ENCODE peak calls at places on chromosomes 4 and X, in seven cellular contexts. One of them, this sample, is unnamed.

GRCh38 chr4:153479118-153479517 is 13.0 kb downstream of the TMEM131L start:
- DNase-seq in MM.1S: no peak
- DNase-seq in mesendoderm: no peak
- DNase-seq in GM23248: no peak
- DNase-seq in astrocyte: no peak
- DNase-seq in fibroblast of lung: peak
- DNase-seq in colonic mucosa: no peak
- DNase-seq in this sample: peak

GRCh38 chr4:15034071-15034764 is 31.9 kb downstream of the CPEB2 start:
- DNase-seq in MM.1S: no peak
- DNase-seq in mesendoderm: no peak
- DNase-seq in GM23248: peak
- DNase-seq in astrocyte: peak
- DNase-seq in fibroblast of lung: no peak
- DNase-seq in colonic mucosa: no peak
- DNase-seq in this sample: peak

GRCh38 chrX:17553451-17553850 is 178.5 kb downstream of the NHS start:
- DNase-seq in MM.1S: no peak
- DNase-seq in mesendoderm: peak
- DNase-seq in GM23248: peak
- DNase-seq in astrocyte: peak
- DNase-seq in fibroblast of lung: peak
- DNase-seq in colonic mucosa: peak
- DNase-seq in this sample: peak

GRCh38 chr4:8761167-8761823 is 110.3 kb downstream of the HMX1 start:
- DNase-seq in MM.1S: no peak
- DNase-seq in mesendoderm: no peak
- DNase-seq in GM23248: no peak
- DNase-seq in astrocyte: no peak
- DNase-seq in fibroblast of lung: no peak
- DNase-seq in colonic mucosa: no peak
- DNase-seq in this sample: no peak

GRCh38 chr4:70709551-70710080 is 12.1 kb upstream of the RUFY3 start:
- DNase-seq in MM.1S: no peak
- DNase-seq in mesendoderm: no peak
- DNase-seq in GM23248: no peak
- DNase-seq in astrocyte: peak
- DNase-seq in fibroblast of lung: no peak
- DNase-seq in colonic mucosa: no peak
- DNase-seq in this sample: no peak

GRCh38 chr4:82360298-82361177 is 13.3 kb downstream of the HNRNPD start:
- DNase-seq in MM.1S: peak
- DNase-seq in mesendoderm: peak
- DNase-seq in GM23248: peak
- DNase-seq in astrocyte: peak
- DNase-seq in fibroblast of lung: peak
- DNase-seq in colonic mucosa: no peak
- DNase-seq in this sample: peak

GRCh38 chr4:177367336-177367735 is 57.7 kb downstream of the NEIL3 start:
- DNase-seq in MM.1S: no peak
- DNase-seq in mesendoderm: peak
- DNase-seq in GM23248: peak
- DNase-seq in astrocyte: peak
- DNase-seq in fibroblast of lung: no peak
- DNase-seq in colonic mucosa: no peak
- DNase-seq in this sample: no peak

GRCh38 chrX:120361906-120362305 is at the start of gene ATP1B4:
- DNase-seq in MM.1S: no peak
- DNase-seq in mesendoderm: no peak
- DNase-seq in GM23248: no peak
- DNase-seq in astrocyte: no peak
- DNase-seq in fibroblast of lung: no peak
- DNase-seq in colonic mucosa: no peak
- DNase-seq in this sample: no peak

GRCh38 chr4:46432923-46433322 is 43.0 kb upstream of the GABRA2 start:
- DNase-seq in MM.1S: no peak
- DNase-seq in mesendoderm: peak
- DNase-seq in GM23248: peak
- DNase-seq in astrocyte: no peak
- DNase-seq in fibroblast of lung: peak
- DNase-seq in colonic mucosa: no peak
- DNase-seq in this sample: no peak

GRCh38 chr4:113823291-113823659 is 61.7 kb upstream of the CAMK2D start:
- DNase-seq in MM.1S: peak
- DNase-seq in mesendoderm: no peak
- DNase-seq in GM23248: no peak
- DNase-seq in astrocyte: peak
- DNase-seq in fibroblast of lung: no peak
- DNase-seq in colonic mucosa: no peak
- DNase-seq in this sample: peak

GRCh38 chr4:184281231-184282139 is 63.8 kb upstream of the ENPP6 start:
- DNase-seq in MM.1S: peak
- DNase-seq in mesendoderm: no peak
- DNase-seq in GM23248: no peak
- DNase-seq in astrocyte: no peak
- DNase-seq in fibroblast of lung: no peak
- DNase-seq in colonic mucosa: no peak
- DNase-seq in this sample: no peak

GRCh38 chr4:93771640-93772411 is 56.7 kb upstream of the ATOH1 start:
- DNase-seq in MM.1S: no peak
- DNase-seq in mesendoderm: no peak
- DNase-seq in GM23248: no peak
- DNase-seq in astrocyte: no peak
- DNase-seq in fibroblast of lung: peak
- DNase-seq in colonic mucosa: peak
- DNase-seq in this sample: no peak

GRCh38 chr4:25310825-25311210 is 1.8 kb upstream of the ZCCHC4 start:
- DNase-seq in MM.1S: peak
- DNase-seq in mesendoderm: no peak
- DNase-seq in GM23248: no peak
- DNase-seq in astrocyte: no peak
- DNase-seq in fibroblast of lung: no peak
- DNase-seq in colonic mucosa: no peak
- DNase-seq in this sample: no peak
- H3K9ac ChIP-seq in MM.1S: peak
- H3K9ac ChIP-seq in mesendoderm: no peak
- H3K9ac ChIP-seq in GM23248: no peak
- H3K9ac ChIP-seq in astrocyte: no peak
- H3K9ac ChIP-seq in fibroblast of lung: no peak
- H3K9ac ChIP-seq in colonic mucosa: no peak
- H3K9ac ChIP-seq in this sample: no peak

GRCh38 chr4:39450618-39451017 is 8.1 kb downstream of the RPL9 start:
- DNase-seq in MM.1S: no peak
- DNase-seq in mesendoderm: no peak
- DNase-seq in GM23248: no peak
- DNase-seq in astrocyte: no peak
- DNase-seq in fibroblast of lung: no peak
- DNase-seq in colonic mucosa: no peak
- DNase-seq in this sample: no peak

GRCh38 chr4:39446842-39447573 is 11.7 kb downstream of the RPL9 start:
- DNase-seq in MM.1S: no peak
- DNase-seq in mesendoderm: peak
- DNase-seq in GM23248: peak
- DNase-seq in astrocyte: peak
- DNase-seq in fibroblast of lung: peak
- DNase-seq in colonic mucosa: peak
- DNase-seq in this sample: peak

GRCh38 chr4:39441593-39441992 is 17.1 kb downstream of the RPL9 start:
- DNase-seq in MM.1S: no peak
- DNase-seq in mesendoderm: no peak
- DNase-seq in GM23248: no peak
- DNase-seq in astrocyte: no peak
- DNase-seq in fibroblast of lung: no peak
- DNase-seq in colonic mucosa: no peak
- DNase-seq in this sample: no peak

GRCh38 chr4:39442910-39443480 is 15.7 kb downstream of the RPL9 start:
- DNase-seq in MM.1S: no peak
- DNase-seq in mesendoderm: no peak
- DNase-seq in GM23248: no peak
- DNase-seq in astrocyte: no peak
- DNase-seq in fibroblast of lung: no peak
- DNase-seq in colonic mucosa: no peak
- DNase-seq in this sample: no peak

DNA sequence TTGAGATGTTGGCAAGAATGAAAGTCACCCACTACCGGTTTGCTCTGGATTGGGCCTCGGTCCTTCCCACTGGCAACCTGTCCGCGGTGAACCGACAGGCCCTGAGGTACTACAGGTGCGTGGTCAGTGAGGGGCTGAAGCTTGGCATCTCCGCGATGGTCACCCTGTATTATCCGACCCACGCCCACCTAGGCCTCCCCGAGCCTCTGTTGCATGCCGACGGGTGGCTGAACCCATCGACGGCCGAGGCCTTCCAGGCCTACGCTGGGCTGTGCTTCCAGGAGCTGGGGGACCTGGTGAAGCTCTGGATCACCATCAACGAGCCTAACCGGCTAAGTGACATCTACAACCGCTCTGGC is 12.3 kb downstream of the RPL9 start:
- DNase-seq in MM.1S: no peak
- DNase-seq in mesendoderm: no peak
- DNase-seq in GM23248: no peak
- DNase-seq in astrocyte: no peak
- DNase-seq in fibroblast of lung: no peak
- DNase-seq in colonic mucosa: no peak
- DNase-seq in this sample: no peak
- H3K4me3 ChIP-seq in MM.1S: no peak
- H3K4me3 ChIP-seq in mesendoderm: no peak
- H3K4me3 ChIP-seq in GM23248: no peak
- H3K4me3 ChIP-seq in astrocyte: no peak
- H3K4me3 ChIP-seq in fibroblast of lung: no peak
- H3K4me3 ChIP-seq in colonic mucosa: peak
- H3K4me3 ChIP-seq in this sample: peak

DNA sequence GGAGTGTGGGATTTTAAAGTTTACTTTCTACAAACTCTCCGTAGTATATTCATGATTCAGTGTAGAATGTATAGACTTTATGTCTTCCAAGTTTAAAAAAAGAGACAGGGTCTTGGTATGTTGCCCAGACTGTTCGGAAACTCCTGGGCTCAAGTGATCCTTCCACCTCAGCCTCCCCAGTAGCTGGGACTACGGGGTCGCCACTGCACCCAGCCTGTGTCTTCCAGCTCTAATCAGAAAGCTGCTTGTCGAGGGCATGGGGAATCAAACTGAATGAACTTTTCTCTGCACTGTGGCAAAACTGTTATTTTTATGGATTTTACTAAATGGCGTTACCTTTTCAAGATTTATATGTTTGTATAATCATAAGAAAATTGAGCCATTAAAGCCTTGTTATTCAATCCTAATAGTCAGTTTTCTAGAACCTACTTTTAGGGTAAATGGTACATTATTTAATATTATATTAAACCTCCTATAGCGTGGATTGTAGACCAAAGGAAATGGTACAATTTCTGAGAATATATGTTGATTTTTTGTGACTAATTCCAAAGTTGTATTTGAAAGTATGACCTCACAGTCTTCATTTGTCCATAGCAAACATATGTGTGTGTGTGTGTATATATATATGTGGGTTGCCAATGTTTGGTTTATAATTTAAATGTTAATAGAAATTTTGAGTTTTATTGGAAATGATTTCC is 1.1 kb downstream of the BLOC1S4 start:
- DNase-seq in MM.1S: no peak
- DNase-seq in mesendoderm: no peak
- DNase-seq in GM23248: peak
- DNase-seq in astrocyte: no peak
- DNase-seq in fibroblast of lung: no peak
- DNase-seq in colonic mucosa: no peak
- DNase-seq in this sample: peak
- H3K9ac ChIP-seq in MM.1S: peak
- H3K9ac ChIP-seq in mesendoderm: peak
- H3K9ac ChIP-seq in GM23248: peak
- H3K9ac ChIP-seq in astrocyte: peak
- H3K9ac ChIP-seq in fibroblast of lung: peak
- H3K9ac ChIP-seq in colonic mucosa: peak
- H3K9ac ChIP-seq in this sample: peak

GRCh38 chr4:112279025-112279881 is 6.5 kb downstream of the TIFA start:
- DNase-seq in MM.1S: peak
- DNase-seq in mesendoderm: no peak
- DNase-seq in GM23248: no peak
- DNase-seq in astrocyte: no peak
- DNase-seq in fibroblast of lung: peak
- DNase-seq in colonic mucosa: no peak
- DNase-seq in this sample: no peak
- H3K4me3 ChIP-seq in MM.1S: peak
- H3K4me3 ChIP-seq in mesendoderm: no peak
- H3K4me3 ChIP-seq in GM23248: no peak
- H3K4me3 ChIP-seq in astrocyte: no peak
- H3K4me3 ChIP-seq in fibroblast of lung: no peak
- H3K4me3 ChIP-seq in colonic mucosa: no peak
- H3K4me3 ChIP-seq in this sample: no peak

DNA sequence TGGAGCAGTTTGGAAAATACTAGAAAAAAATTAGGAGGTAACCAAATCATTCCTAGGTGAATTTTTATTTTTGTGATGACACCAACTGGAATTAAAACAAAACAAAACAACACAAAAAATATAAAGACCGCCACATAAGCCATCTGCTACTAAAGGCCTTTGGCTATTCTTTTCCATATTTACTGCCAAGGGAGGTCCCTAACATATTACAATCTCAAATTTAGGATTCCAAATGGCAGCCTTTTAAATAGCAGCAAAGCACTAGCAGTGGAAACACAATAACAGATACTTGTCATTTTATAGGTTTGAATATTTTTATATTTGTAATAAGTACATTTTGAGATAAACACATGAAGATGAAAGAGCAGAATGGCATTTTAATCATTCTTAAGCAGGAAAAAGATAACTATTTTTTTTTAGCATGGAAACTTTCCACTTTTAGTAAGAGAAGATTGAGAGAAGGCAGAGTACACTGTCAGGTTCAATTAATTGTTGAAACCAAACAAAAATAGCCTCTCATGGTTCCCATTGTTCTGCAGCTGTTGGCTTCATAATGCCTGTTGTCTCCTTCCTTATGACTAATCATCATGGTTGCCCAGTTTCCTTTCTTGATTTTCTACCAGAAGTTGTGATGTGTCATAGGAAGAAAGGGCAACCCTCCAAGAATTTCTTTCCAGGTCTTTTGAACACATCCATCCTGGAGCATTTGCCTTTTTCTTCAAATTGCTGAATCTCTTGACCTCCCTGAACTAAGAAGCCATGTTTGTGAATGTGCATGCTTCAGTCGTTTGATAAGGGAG is 219.0 kb upstream of the EMCN start:
- DNase-seq in MM.1S: peak
- DNase-seq in mesendoderm: peak
- DNase-seq in GM23248: peak
- DNase-seq in astrocyte: peak
- DNase-seq in fibroblast of lung: peak
- DNase-seq in colonic mucosa: no peak
- DNase-seq in this sample: peak
- H3K9ac ChIP-seq in MM.1S: no peak
- H3K9ac ChIP-seq in mesendoderm: no peak
- H3K9ac ChIP-seq in GM23248: no peak
- H3K9ac ChIP-seq in astrocyte: no peak
- H3K9ac ChIP-seq in fibroblast of lung: no peak
- H3K9ac ChIP-seq in colonic mucosa: no peak
- H3K9ac ChIP-seq in this sample: no peak

GRCh38 chrX:51395807-51396728 is 63.4 kb downstream of the NUDT10 start:
- DNase-seq in MM.1S: peak
- DNase-seq in mesendoderm: peak
- DNase-seq in GM23248: peak
- DNase-seq in astrocyte: no peak
- DNase-seq in fibroblast of lung: peak
- DNase-seq in colonic mucosa: no peak
- DNase-seq in this sample: no peak

GRCh38 chrX:51395474-51395806 is 62.8 kb downstream of the NUDT10 start:
- DNase-seq in MM.1S: no peak
- DNase-seq in mesendoderm: no peak
- DNase-seq in GM23248: no peak
- DNase-seq in astrocyte: no peak
- DNase-seq in fibroblast of lung: no peak
- DNase-seq in colonic mucosa: no peak
- DNase-seq in this sample: no peak
- H3K4me3 ChIP-seq in MM.1S: peak
- H3K4me3 ChIP-seq in mesendoderm: no peak
- H3K4me3 ChIP-seq in GM23248: no peak
- H3K4me3 ChIP-seq in astrocyte: peak
- H3K4me3 ChIP-seq in fibroblast of lung: no peak
- H3K4me3 ChIP-seq in colonic mucosa: no peak
- H3K4me3 ChIP-seq in this sample: no peak

This sample was measured in adipocyte.